ENCODE peak calls at places on chromosomes 11 and 22, in six cellular contexts. F, Y, U, T, A and W are unnamed samples.

GRCh38 chr11:1072116-1072820 is 2.4 kb upstream of the MUC2 start:
- DNase-seq in F (peak), Y (no peak), U (no peak), T (peak), A (peak), W (no peak)

GRCh38 chr11:66559862-66560676 is 8.3 kb downstream of the CTSF start:
- DNase-seq in F (no peak), Y (no peak), U (no peak), T (no peak), A (no peak), W (no peak)

GRCh38 chr11:133797542-133797941 is 47.8 kb downstream of the SPATA19 start:
- DNase-seq in F (no peak), Y (no peak), U (no peak), T (no peak), A (no peak), W (no peak)

GRCh38 chr11:46456676-46457432 is 65.3 kb upstream of the CHRM4 start:
- DNase-seq in F (no peak), Y (no peak), U (no peak), T (no peak), A (no peak), W (no peak)

GRCh38 chr11:44609028-44609782 is 43.7 kb downstream of the CD82 start:
- DNase-seq in F (no peak), Y (no peak), U (no peak), T (no peak), A (no peak), W (no peak)

GRCh38 chr11:48082771-48083170 is 102.4 kb downstream of the PTPRJ start:
- DNase-seq in F (no peak), Y (no peak), U (no peak), T (no peak), A (no peak), W (no peak)

GRCh38 chr11:96314326-96315050 is 28.5 kb downstream of the MAML2 start:
- DNase-seq in F (no peak), Y (no peak), U (no peak), T (peak), A (no peak), W (no peak)

GRCh38 chr11:67644472-67645418 is 5.2 kb upstream of the TBX10 start:
- DNase-seq in F (no peak), Y (no peak), U (no peak), T (no peak), A (no peak), W (no peak)

GRCh38 chr11:20661445-20661844 is 7.9 kb upstream of the NELL1 start:
- DNase-seq in F (no peak), Y (no peak), U (no peak), T (no peak), A (no peak), W (no peak)

GRCh38 chr11:133228406-133229330 is 303.6 kb downstream of the OPCML start:
- DNase-seq in F (no peak), Y (peak), U (no peak), T (no peak), A (no peak), W (no peak)

GRCh38 chr11:107859459-107860239 is 1.1 kb upstream of the SLC35F2 start:
- DNase-seq in F (peak), Y (peak), U (no peak), T (peak), A (peak), W (peak)

GRCh38 chr22:36977401-36977861 is 41.8 kb downstream of the TST start:
- DNase-seq in F (peak), Y (peak), U (peak), T (peak), A (peak), W (peak)

GRCh38 chr11:64762916-64763803 is 3.4 kb upstream of the PYGM start:
- DNase-seq in F (peak), Y (peak), U (no peak), T (no peak), A (peak), W (no peak)

GRCh38 chr22:43110444-43110926 is at the start of gene BIK:
- DNase-seq in F (peak), Y (peak), U (no peak), T (peak), A (no peak), W (no peak)

GRCh38 chr11:7520011-7520942 is 6.5 kb downstream of the PPFIBP2 start:
- DNase-seq in F (no peak), Y (no peak), U (no peak), T (no peak), A (no peak), W (no peak)